ENCODE peak calls at places on chromosomes 2 and 18, in seven cellular contexts. S is pancreas; B is CD8-positive, alpha-beta T cell; O is fibroblast of lung; X is tibial artery; I is GM23338; F is ovary. C is an unnamed sample.

GRCh38 chr2:236271851-236272250 is 7.6 kb upstream of the ASB18 start:
- DNase-seq in S (no peak), B (no peak), O (no peak), X (no peak), I (no peak), F (no peak), C (no peak)

GRCh38 chr2:237806334-237806733 is 7.8 kb downstream of the RBM44 start:
- DNase-seq in S (no peak), B (no peak), O (peak; percentile 14), X (no peak), I (no peak), F (no peak), C (no peak)

GRCh38 chr2:171523339-171523931 is 1.2 kb downstream of the CYBRD1 start:
- DNase-seq in S (peak; percentile 23), B (no peak), O (peak; percentile 81), X (peak; percentile 94), I (peak; percentile 83), F (peak; percentile 69), C (peak; percentile 79)

GRCh38 chr18:63832470-63832869 is 55.0 kb upstream of the SERPINB2 start:
- DNase-seq in S (no peak), B (no peak), O (no peak), X (no peak), I (no peak), F (no peak), C (no peak)

GRCh38 chr2:29113891-29114321 is 1.3 kb upstream of the CLIP4 start:
- DNase-seq in S (no peak), B (no peak), O (peak; percentile 88), X (peak; percentile 74), I (no peak), F (no peak), C (peak; percentile 31)

GRCh38 chr2:239363946-239364637 is 36.7 kb downstream of the HDAC4 start:
- DNase-seq in S (no peak), B (no peak), O (no peak), X (no peak), I (no peak), F (no peak), C (no peak)

GRCh38 chr2:150983498-150983897 is 278.2 kb downstream of the RBM43 start:
- DNase-seq in S (no peak), B (no peak), O (no peak), X (no peak), I (peak; percentile 16), F (no peak), C (no peak)

GRCh38 chr18:39561136-39561535 is 1995.5 kb upstream of the CELF4 start:
- DNase-seq in S (no peak), B (no peak), O (peak; percentile 27), X (no peak), I (no peak), F (no peak), C (no peak)

GRCh38 chr18:33708876-33709275 is 130.9 kb downstream of the ASXL3 start:
- DNase-seq in S (no peak), B (no peak), O (no peak), X (no peak), I (no peak), F (no peak), C (no peak)

GRCh38 chr18:63994783-63995399 is 25.0 kb downstream of the SERPINB8 start:
- DNase-seq in S (peak; percentile 49), B (no peak), O (peak; percentile 63), X (no peak), I (peak; percentile 78), F (peak; percentile 49), C (no peak)

GRCh38 chr18:55095579-55095978 is 136.3 kb upstream of the CCDC68 start:
- DNase-seq in S (no peak), B (no peak), O (no peak), X (no peak), I (no peak), F (no peak), C (no peak)

GRCh38 chr2:143513081-143513480 is 383.9 kb downstream of the ARHGAP15 start:
- DNase-seq in S (peak; percentile 16), B (no peak), O (peak; percentile 87), X (peak; percentile 68), I (peak; percentile 76), F (peak; percentile 46), C (peak; percentile 16)

GRCh38 chr2:127094509-127095366 is 12.2 kb downstream of the BIN1 start:
- DNase-seq in S (peak; percentile 38), B (no peak), O (peak; percentile 69), X (peak; percentile 78), I (peak; percentile 29), F (peak; percentile 59), C (peak; percentile 59)

GRCh38 chr2:99697811-99698568 is 208.2 kb upstream of the REV1 start:
- DNase-seq in S (no peak), B (no peak), O (peak; percentile 94), X (peak; percentile 70), I (no peak), F (peak; percentile 63), C (peak; percentile 27)

GRCh38 chr18:74283255-74283554 is 8.6 kb downstream of the CYB5A start:
- DNase-seq in S (no peak), B (no peak), O (no peak), X (no peak), I (no peak), F (no peak), C (no peak)

GRCh38 chr18:74281639-74282358 is 10.0 kb downstream of the CYB5A start:
- DNase-seq in S (no peak), B (no peak), O (peak; percentile 37), X (no peak), I (no peak), F (no peak), C (no peak)

GRCh38 chr18:74282359-74283254 is 9.2 kb downstream of the CYB5A start:
- DNase-seq in S (no peak), B (no peak), O (no peak), X (no peak), I (peak; percentile 42), F (no peak), C (no peak)

GRCh38 chr18:74284501-74285004 is 7.2 kb downstream of the CYB5A start:
- DNase-seq in S (no peak), B (no peak), O (peak; percentile 42), X (no peak), I (no peak), F (no peak), C (no peak)

DNA sequence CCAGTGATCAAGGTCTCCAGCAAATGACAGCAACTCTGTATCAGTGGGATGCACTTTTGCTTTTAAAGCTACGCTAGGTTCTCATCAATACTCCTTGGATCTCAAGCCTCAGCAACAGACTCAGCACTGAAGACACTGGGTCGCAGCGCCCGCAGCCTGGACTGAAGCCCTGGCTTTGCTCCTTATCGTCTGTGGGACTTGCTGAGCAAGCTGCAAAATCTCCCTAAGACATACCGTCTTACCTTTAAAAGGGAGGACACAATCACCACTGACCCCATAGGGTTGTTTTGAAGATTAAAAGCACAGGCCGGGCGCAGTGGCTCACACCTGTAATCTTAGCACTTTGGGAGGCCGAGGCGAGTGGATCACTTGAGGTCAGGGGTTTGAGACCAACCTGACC is 8.1 kb downstream of the CYB5A start:
- DNase-seq in S (no peak), B (no peak), O (no peak), X (no peak), I (no peak), F (no peak), C (no peak)
- H3K4me1 ChIP-seq in S (peaks cover 57% of the 10 kb centered on the region), B (peaks cover 13% of the 10 kb centered on the region), O (peaks cover 4% of the 10 kb centered on the region), X (peaks cover 22% of the 10 kb centered on the region), I (peaks cover 72% of the 10 kb centered on the region), F (peaks cover 27% of the 10 kb centered on the region), C (peaks cover 70% of the 10 kb centered on the region)

DNA sequence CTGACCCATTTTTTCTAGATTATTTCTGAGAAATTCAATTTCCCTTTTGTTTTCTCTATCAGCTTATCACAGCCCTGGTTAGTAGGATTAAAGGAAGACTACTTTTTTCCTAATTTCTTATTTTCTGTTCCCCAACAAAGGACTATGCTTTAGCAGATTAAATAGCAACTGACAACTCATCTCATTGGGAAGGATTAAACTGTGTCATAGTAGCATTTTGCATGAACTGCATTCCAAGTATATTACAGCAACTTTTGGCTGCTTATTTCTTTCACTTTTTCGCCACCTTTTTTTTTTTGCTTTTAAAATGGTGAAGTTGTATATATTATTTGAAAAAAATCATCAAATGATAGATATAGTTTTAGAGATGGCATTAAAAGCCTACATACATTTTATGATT is 570.3 kb downstream of the FBXO15 start:
- DNase-seq in S (no peak), B (no peak), O (peak; percentile 35), X (no peak), I (no peak), F (no peak), C (no peak)
- H3K4me1 ChIP-seq in S (no peaks in the 10 kb centered on the region), B (no peaks in the 10 kb centered on the region), O (no peaks in the 10 kb centered on the region), X (no peaks in the 10 kb centered on the region), I (no peaks in the 10 kb centered on the region), F (no peaks in the 10 kb centered on the region), C (no peaks in the 10 kb centered on the region)

GRCh38 chr2:68235090-68235489 is 17.2 kb downstream of the PPP3R1 start:
- DNase-seq in S (no peak), B (no peak), O (no peak), X (no peak), I (no peak), F (no peak), C (no peak)
- H3K4me1 ChIP-seq in S (peaks cover 3% of the 10 kb centered on the region), B (peaks cover 72% of the 10 kb centered on the region), O (peaks cover 22% of the 10 kb centered on the region), X (peaks cover 82% of the 10 kb centered on the region), I (peaks cover 45% of the 10 kb centered on the region), F (peaks cover 12% of the 10 kb centered on the region), C (peaks cover 92% of the 10 kb centered on the region)

GRCh38 chr2:86445436-86445835 is 4.3 kb downstream of the KDM3A start:
- DNase-seq in S (no peak), B (no peak), O (no peak), X (no peak), I (no peak), F (no peak), C (no peak)
- H3K4me1 ChIP-seq in S (peaks cover 22% of the 10 kb centered on the region), B (peaks cover 65% of the 10 kb centered on the region), O (peaks cover 4% of the 10 kb centered on the region), X (peaks cover 76% of the 10 kb centered on the region), I (peaks cover 8% of the 10 kb centered on the region), F (peaks cover 14% of the 10 kb centered on the region), C (peaks cover 66% of the 10 kb centered on the region)

GRCh38 chr2:26049641-26050040 is 15.8 kb downstream of the RAB10 start:
- DNase-seq in S (no peak), B (no peak), O (no peak), X (no peak), I (no peak), F (no peak), C (no peak)
- H3K4me1 ChIP-seq in S (no peaks in the 10 kb centered on the region), B (peaks cover 18% of the 10 kb centered on the region), O (no peaks in the 10 kb centered on the region), X (peaks cover 55% of the 10 kb centered on the region), I (peaks cover 4% of the 10 kb centered on the region), F (peaks cover 7% of the 10 kb centered on the region), C (peaks cover 19% of the 10 kb centered on the region)

DNA sequence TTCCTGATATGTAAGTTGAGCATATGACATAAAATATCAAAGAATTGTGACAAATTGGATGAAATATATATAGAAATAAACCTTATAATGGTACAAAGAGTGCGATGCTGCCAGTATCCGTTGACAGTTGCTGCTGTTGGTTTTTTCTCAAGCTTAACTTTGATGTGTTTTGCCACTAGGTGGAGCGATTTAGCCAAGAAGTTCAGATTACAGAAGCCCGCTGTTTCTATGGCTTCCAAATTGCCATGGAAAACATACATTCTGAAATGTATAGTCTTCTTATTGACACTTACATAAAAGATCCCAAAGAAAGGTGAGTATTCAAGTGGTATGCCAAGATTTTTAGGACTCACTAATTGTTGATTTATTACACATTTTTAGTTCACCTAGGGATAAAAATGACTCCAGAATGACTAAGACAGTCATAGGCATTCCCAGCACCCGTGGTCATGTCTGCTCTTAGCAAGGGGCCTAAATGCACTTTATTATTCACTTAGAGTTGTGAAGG is 2.1 kb downstream of the RRM2 start:
- DNase-seq in S (peak; percentile 52), B (no peak), O (peak; percentile 87), X (peak; percentile 33), I (peak; percentile 78), F (no peak), C (no peak)
- H3K4me1 ChIP-seq in S (peaks cover 14% of the 10 kb centered on the region), B (peaks cover 33% of the 10 kb centered on the region), O (peaks cover 12% of the 10 kb centered on the region), X (peaks cover 38% of the 10 kb centered on the region), I (peaks cover 25% of the 10 kb centered on the region), F (peaks cover 3% of the 10 kb centered on the region), C (peaks cover 34% of the 10 kb centered on the region)

C was measured in heart right ventricle.